ENCODE peak calls at places on chromosomes 6 and 20, in ten cellular contexts. M, E, Y, R, W, U, A, Q, J and K are unnamed samples.

GRCh38 chr20:49956689-49957443 is 20.7 kb downstream of the RNF114 start:
- DNase-seq in M (no peak), E (no peak), Y (no peak), R (no peak), W (peak; percentile 16), U (no peak), A (no peak), Q (no peak), J (no peak), K (no peak)

GRCh38 chr6:40376113-40376650 is 211.0 kb downstream of the LRFN2 start:
- DNase-seq in M (no peak), E (no peak), Y (no peak), R (no peak), W (no peak), U (no peak), A (no peak), Q (no peak), J (no peak), K (no peak)

GRCh38 chr20:36606171-36607116 is 865 bp downstream of the RAB5IF start:
- DNase-seq in M (no peak), E (no peak), Y (no peak), R (no peak), W (no peak), U (peak; percentile 64), A (no peak), Q (peak; percentile 59), J (no peak), K (peak; percentile 7)

GRCh38 chr6:37048851-37049734 is 43.6 kb downstream of the FGD2 start:
- DNase-seq in M (peak; percentile 79), E (no peak), Y (no peak), R (peak; percentile 64), W (no peak), U (peak; percentile 67), A (no peak), Q (peak; percentile 95), J (peak; percentile 71), K (peak; percentile 16)

GRCh38 chr20:8996817-8997512 is 71.9 kb upstream of the PLCB4 start:
- DNase-seq in M (no peak), E (no peak), Y (no peak), R (no peak), W (no peak), U (no peak), A (no peak), Q (no peak), J (no peak), K (no peak)

GRCh38 chr6:33974030-33974429 is 170.2 kb upstream of the MLN start:
- DNase-seq in M (no peak), E (no peak), Y (no peak), R (no peak), W (no peak), U (no peak), A (no peak), Q (no peak), J (no peak), K (no peak)

GRCh38 chr20:47040506-47041125 is 146.0 kb downstream of the EYA2 start:
- DNase-seq in M (no peak), E (no peak), Y (no peak), R (no peak), W (no peak), U (no peak), A (no peak), Q (no peak), J (no peak), K (no peak)

GRCh38 chr6:21594427-21595264 is 1.1 kb downstream of the SOX4 start:
- DNase-seq in M (peak; percentile 78), E (peak; percentile 55), Y (no peak), R (peak; percentile 12), W (peak; percentile 53), U (peak; percentile 69), A (peak; percentile 16), Q (peak; percentile 71), J (peak; percentile 20), K (peak; percentile 43)

GRCh38 chr6:151822252-151823111 is 15.0 kb downstream of the ESR1 start:
- DNase-seq in M (no peak), E (no peak), Y (no peak), R (no peak), W (no peak), U (no peak), A (no peak), Q (no peak), J (no peak), K (no peak)

GRCh38 chr6:101847690-101848089 is 454.2 kb downstream of the GRIK2 start:
- DNase-seq in M (no peak), E (no peak), Y (no peak), R (no peak), W (no peak), U (no peak), A (no peak), Q (no peak), J (no peak), K (no peak)

GRCh38 chr20:16368645-16369292 is 204.5 kb downstream of the KIF16B start:
- DNase-seq in M (no peak), E (no peak), Y (no peak), R (no peak), W (no peak), U (peak; percentile 44), A (no peak), Q (peak; percentile 20), J (no peak), K (no peak)

GRCh38 chr20:8062781-8063180 is 43.2 kb upstream of the TMX4 start:
- DNase-seq in M (no peak), E (no peak), Y (no peak), R (no peak), W (no peak), U (peak; percentile 60), A (no peak), Q (no peak), J (no peak), K (no peak)

GRCh38 chr6:158848441-158848840 is 29.3 kb upstream of the EZR start:
- DNase-seq in M (no peak), E (no peak), Y (no peak), R (no peak), W (no peak), U (no peak), A (no peak), Q (no peak), J (no peak), K (no peak)

GRCh38 chr6:27592481-27593199 is 119.7 kb upstream of the ZNF184 start:
- DNase-seq in M (no peak), E (peak; percentile 74), Y (peak; percentile 30), R (no peak), W (no peak), U (peak; percentile 78), A (peak; percentile 69), Q (peak; percentile 62), J (peak; percentile 9), K (peak; percentile 84)

GRCh38 chr6:107493158-107494057 is 3.5 kb downstream of the SOBP start:
- DNase-seq in M (no peak), E (no peak), Y (peak; percentile 76), R (no peak), W (peak; percentile 22), U (no peak), A (peak; percentile 55), Q (peak; percentile 50), J (no peak), K (no peak)

GRCh38 chr20:49983848-49984408 is 1.1 kb downstream of the SNAI1 start:
- DNase-seq in M (peak; percentile 57), E (no peak), Y (no peak), R (no peak), W (no peak), U (no peak), A (no peak), Q (peak; percentile 54), J (no peak), K (no peak)

GRCh38 chr6:150195996-150196417 is 53.2 kb downstream of the PPP1R14C start:
- DNase-seq in M (no peak), E (no peak), Y (peak; percentile 63), R (no peak), W (no peak), U (no peak), A (peak; percentile 78), Q (no peak), J (no peak), K (no peak)

GRCh38 chr20:41733151-41733550 is 115.0 kb upstream of the CHD6 start:
- DNase-seq in M (no peak), E (no peak), Y (no peak), R (no peak), W (no peak), U (no peak), A (no peak), Q (no peak), J (no peak), K (no peak)

GRCh38 chr6:167734662-167735497 is 91.8 kb upstream of the AFDN start:
- DNase-seq in M (no peak), E (peak; percentile 31), Y (no peak), R (no peak), W (no peak), U (no peak), A (no peak), Q (no peak), J (no peak), K (no peak)

GRCh38 chr20:13392391-13392790 is 171.3 kb downstream of the ISM1 start:
- DNase-seq in M (no peak), E (no peak), Y (no peak), R (no peak), W (no peak), U (no peak), A (no peak), Q (no peak), J (no peak), K (no peak)

GRCh38 chr6:109315331-109316129 is 66.7 kb downstream of the CD164 start:
- DNase-seq in M (no peak), E (no peak), Y (no peak), R (no peak), W (peak; percentile 66), U (no peak), A (no peak), Q (no peak), J (no peak), K (no peak)

GRCh38 chr6:169839493-169839892 is 88.1 kb downstream of the ERMARD start:
- DNase-seq in M (no peak), E (no peak), Y (no peak), R (no peak), W (no peak), U (no peak), A (no peak), Q (no peak), J (no peak), K (no peak)

GRCh38 chr20:33359399-33360261 is 41.7 kb downstream of the CDK5RAP1 start:
- DNase-seq in M (no peak), E (no peak), Y (no peak), R (no peak), W (no peak), U (peak; percentile 71), A (no peak), Q (no peak), J (no peak), K (no peak)

GRCh38 chr20:46967647-46968046 is 73.0 kb downstream of the EYA2 start:
- DNase-seq in M (no peak), E (no peak), Y (peak; percentile 85), R (no peak), W (no peak), U (no peak), A (no peak), Q (no peak), J (no peak), K (no peak)

GRCh38 chr6:35663447-35664235 is 25.1 kb downstream of the FKBP5 start:
- DNase-seq in M (no peak), E (no peak), Y (no peak), R (no peak), W (no peak), U (peak; percentile 54), A (no peak), Q (peak; percentile 68), J (no peak), K (peak; percentile 61)

GRCh38 chr6:13447949-13448724 is 39.3 kb downstream of the GFOD1 start:
- DNase-seq in M (no peak), E (no peak), Y (no peak), R (no peak), W (no peak), U (peak; percentile 26), A (no peak), Q (peak; percentile 46), J (no peak), K (no peak)

GRCh38 chr6:48471326-48471725 is 360.3 kb upstream of the PTCHD4 start:
- DNase-seq in M (no peak), E (no peak), Y (no peak), R (no peak), W (no peak), U (no peak), A (no peak), Q (no peak), J (no peak), K (no peak)